ENCODE peak calls at places on chromosomes 2 and 18, in eight cellular contexts. Y, T, S, U, Q, K, J and H are unnamed samples.

GRCh38 chr2:7730449-7730848 is 813.2 kb downstream of the RNF144A start:
- DNase-seq in U (no peak), Y (no peak), Q (no peak), J (no peak), K (no peak), S (peak), T (no peak), H (no peak)

GRCh38 chr2:101047075-101047766 is 45.1 kb downstream of the RPL31 start:
- DNase-seq in K (no peak), Y (no peak), S (no peak), U (no peak), T (no peak), Q (no peak), J (peak), H (no peak)

GRCh38 chr2:68849579-68850030 is 21.6 kb downstream of the BMP10 start:
- DNase-seq in J (peak), T (no peak), S (no peak), Q (no peak), U (no peak), Y (peak), K (no peak), H (no peak)

GRCh38 chr2:16100006-16100405 is 159.7 kb downstream of the MYCN start:
- DNase-seq in T (no peak), K (no peak), Q (no peak), S (no peak), Y (no peak), J (no peak), U (no peak), H (no peak)

GRCh38 chr2:55010915-55011314 is 39.3 kb downstream of the RTN4 start:
- DNase-seq in Q (no peak), Y (peak), U (peak), S (no peak), T (no peak), K (no peak), J (peak), H (no peak)

GRCh38 chr2:171004363-171004762 is 75.3 kb downstream of the GORASP2 start:
- DNase-seq in J (peak), Q (no peak), K (no peak), U (no peak), S (no peak), Y (no peak), T (no peak), H (no peak)

GRCh38 chr2:43225093-43225787 is 1.2 kb downstream of the ZFP36L2 start:
- DNase-seq in T (peak), J (peak), K (no peak), Q (no peak), U (peak), S (peak), Y (peak), H (peak)

GRCh38 chr2:66748939-66749338 is 314.0 kb downstream of the MEIS1 start:
- DNase-seq in Q (no peak), T (no peak), U (no peak), K (no peak), S (no peak), Y (peak), J (no peak), H (no peak)

GRCh38 chr2:12177995-12178760 is 431.7 kb downstream of the LPIN1 start:
- DNase-seq in T (no peak), Y (no peak), J (no peak), U (no peak), S (no peak), Q (no peak), K (no peak), H (no peak)

GRCh38 chr18:55504808-55505207 is 83.2 kb downstream of the TCF4 start:
- DNase-seq in K (no peak), J (no peak), Y (no peak), S (no peak), Q (no peak), U (no peak), T (no peak), H (no peak)

GRCh38 chr2:70671059-70671685 is 96.8 kb downstream of the ADD2 start:
- DNase-seq in Q (no peak), J (peak), S (no peak), K (no peak), U (no peak), T (no peak), Y (no peak), H (no peak)

GRCh38 chr2:43059183-43059897 is 167.1 kb downstream of the ZFP36L2 start:
- DNase-seq in U (peak), T (peak), Q (peak), S (peak), J (peak), Y (peak), K (peak), H (peak)

GRCh38 chr18:63848159-63848558 is 39.3 kb upstream of the SERPINB2 start:
- DNase-seq in T (no peak), S (no peak), J (peak), Q (no peak), Y (peak), K (peak), U (peak), H (no peak)

GRCh38 chr18:23178661-23179081 is 43.4 kb downstream of the CABLES1 start:
- DNase-seq in J (no peak), U (no peak), T (no peak), S (no peak), Y (no peak), Q (no peak), K (no peak), H (no peak)

GRCh38 chr2:97745474-97746172 is 32.2 kb downstream of the ZAP70 start:
- DNase-seq in J (no peak), K (no peak), U (no peak), S (peak), Y (peak), T (peak), Q (no peak), H (no peak)

GRCh38 chr2:46663614-46664013 is 184.2 kb downstream of the TMEM247 start:
- DNase-seq in S (no peak), K (no peak), U (no peak), Y (no peak), J (peak), Q (no peak), T (no peak), H (no peak)

GRCh38 chr2:106566050-106566449 is 78.9 kb downstream of the CD8B2 start:
- DNase-seq in K (no peak), Y (no peak), Q (no peak), J (peak), U (no peak), T (peak), S (no peak), H (no peak)

GRCh38 chr2:2735041-2735440 is 404.0 kb upstream of the MYT1L start:
- DNase-seq in K (no peak), U (no peak), Q (no peak), S (no peak), J (no peak), Y (no peak), T (no peak), H (no peak)

GRCh38 chr2:176784633-176785193 is 427.9 kb upstream of the HNRNPA3 start:
- DNase-seq in J (no peak), T (no peak), S (no peak), Y (no peak), U (no peak), Q (no peak), K (no peak), H (no peak)

GRCh38 chr2:20668470-20668869 is 1.5 kb downstream of the GDF7 start:
- DNase-seq in K (no peak), S (no peak), U (no peak), Y (no peak), J (no peak), T (no peak), Q (no peak), H (no peak)

GRCh38 chr2:77161009-77161408 is 361.2 kb downstream of the LRRTM4 start:
- DNase-seq in T (no peak), K (no peak), S (no peak), U (no peak), J (peak), Q (no peak), Y (no peak), H (no peak)

GRCh38 chr2:137220438-137220998 is 455.2 kb downstream of the THSD7B start:
- DNase-seq in J (peak), K (peak), Y (no peak), U (no peak), S (no peak), T (no peak), Q (no peak), H (no peak)

GRCh38 chr2:223841436-223842180 is 4.2 kb upstream of the AP1S3 start:
- DNase-seq in Y (peak), S (no peak), J (no peak), K (no peak), T (no peak), U (no peak), Q (no peak), H (no peak)

GRCh38 chr2:158599609-158600008 is 142.9 kb downstream of the PKP4 start:
- DNase-seq in J (peak), K (no peak), Y (no peak), U (peak), T (no peak), S (no peak), Q (no peak), H (no peak)

GRCh38 chr2:126527836-126528490 is 128.0 kb upstream of the GYPC start:
- DNase-seq in J (peak), U (peak), Q (no peak), S (peak), Y (no peak), T (peak), K (peak), H (peak)

GRCh38 chr2:96934096-96934495 is 52.3 kb downstream of the FAM178B start:
- DNase-seq in U (no peak), Y (no peak), Q (no peak), K (no peak), T (no peak), J (no peak), S (no peak), H (no peak)

GRCh38 chr18:78664048-78664447 is 315.6 kb upstream of the SALL3 start:
- DNase-seq in Y (no peak), J (no peak), Q (no peak), T (no peak), U (no peak), K (no peak), S (no peak), H (no peak)

GRCh38 chr18:25621144-25621543 is 269.2 kb upstream of the ZNF521 start:
- DNase-seq in Q (no peak), U (no peak), J (peak), T (no peak), S (no peak), K (no peak), Y (peak), H (no peak)

GRCh38 chr2:54726940-54727339 is 3.5 kb downstream of the EML6 start:
- DNase-seq in Q (no peak), J (no peak), S (no peak), T (no peak), U (no peak), Y (no peak), K (no peak), H (no peak)

GRCh38 chr18:74255022-74255658 is 36.6 kb downstream of the CYB5A start:
- DNase-seq in U (no peak), S (no peak), K (peak), J (peak), Y (no peak), Q (no peak), T (no peak), H (no peak)

GRCh38 chr2:25879133-25879730 is 945 bp upstream of the ASXL2 start:
- DNase-seq in S (no peak), T (no peak), K (peak), U (peak), J (peak), Q (no peak), Y (no peak), H (no peak)

GRCh38 chr2:31606511-31606910 is 25.8 kb upstream of the SRD5A2 start:
- DNase-seq in S (no peak), J (peak), T (no peak), Y (no peak), Q (no peak), U (peak), K (no peak), H (no peak)